ENCODE peak calls at places on chromosomes 3 and 15, in eight cellular contexts. H, Z, U, B, M, D, L and G are unnamed samples.

GRCh38 chr15:36831915-36832310 is 252.5 kb downstream of the CDIN1 start:
- DNase-seq in D (no peak), Z (no peak), M (no peak), L (no peak), B (no peak), U (peak), H (no peak), G (no peak)

GRCh38 chr15:88814393-88814792 is 11.2 kb downstream of the ACAN start:
- DNase-seq in H (no peak), D (no peak), B (no peak), M (no peak), L (no peak), U (no peak), Z (no peak), G (no peak)

GRCh38 chr3:110307065-110307809 is 764.4 kb upstream of the NECTIN3 start:
- DNase-seq in M (no peak), Z (no peak), U (no peak), H (peak), B (peak), D (no peak), L (no peak), G (no peak)

GRCh38 chr3:58704745-58705144 is 38.2 kb upstream of the FAM3D start:
- DNase-seq in Z (no peak), H (no peak), B (no peak), M (no peak), D (no peak), U (peak), L (no peak), G (no peak)

GRCh38 chr3:136075218-136075808 is 109.8 kb downstream of the PPP2R3A start:
- DNase-seq in B (peak), D (no peak), H (peak), Z (peak), M (peak), U (peak), L (no peak), G (no peak)

GRCh38 chr3:8562081-8562595 is 60.5 kb downstream of the LMCD1 start:
- DNase-seq in U (no peak), D (no peak), M (no peak), H (no peak), B (no peak), Z (no peak), L (no peak), G (no peak)

GRCh38 chr3:4934050-4934449 is 45.2 kb upstream of the BHLHE40 start:
- DNase-seq in Z (no peak), U (no peak), D (no peak), B (no peak), H (no peak), L (no peak), M (no peak), G (no peak)

GRCh38 chr3:45528429-45528828 is 66.1 kb upstream of the LIMD1 start:
- DNase-seq in Z (no peak), M (no peak), L (no peak), D (no peak), U (peak), H (peak), B (no peak), G (no peak)

GRCh38 chr3:43796041-43796596 is 105.4 kb downstream of the ABHD5 start:
- DNase-seq in M (no peak), Z (no peak), B (no peak), D (no peak), U (peak), H (no peak), L (no peak), G (no peak)

GRCh38 chr3:117084739-117085270 is 375.2 kb downstream of the TUSC7 start:
- DNase-seq in U (no peak), Z (no peak), H (no peak), B (no peak), M (no peak), L (no peak), D (no peak), G (no peak)

GRCh38 chr3:142888484-142889262 is at the start of gene PCOLCE2:
- DNase-seq in H (peak), U (peak), D (no peak), Z (peak), B (no peak), L (peak), M (peak), G (peak)

GRCh38 chr3:65785065-65785645 is 253.6 kb downstream of the MAGI1 start:
- DNase-seq in L (no peak), D (peak), Z (no peak), M (no peak), H (peak), U (peak), B (peak), G (no peak)

GRCh38 chr3:170002829-170003228 is 35.0 kb upstream of the GPR160 start:
- DNase-seq in U (no peak), B (no peak), L (no peak), D (no peak), H (no peak), Z (no peak), M (no peak), G (no peak)

GRCh38 chr3:190444576-190445145 is 5.0 kb downstream of the TMEM207 start:
- DNase-seq in U (peak), H (peak), D (no peak), M (no peak), L (no peak), B (no peak), Z (no peak), G (no peak)

GRCh38 chr3:142676151-142676550 is 47.7 kb upstream of the TRPC1 start:
- DNase-seq in D (no peak), M (no peak), L (no peak), U (no peak), H (no peak), B (no peak), Z (no peak), G (no peak)

GRCh38 chr3:42547401-42547945 is 34.3 kb downstream of the SEC22C start:
- DNase-seq in H (peak), M (peak), D (peak), B (peak), L (peak), U (peak), Z (peak), G (no peak)

GRCh38 chr3:151787626-151788025 is 26.3 kb upstream of the AADAC start:
- DNase-seq in D (no peak), Z (no peak), L (no peak), U (no peak), M (no peak), H (peak), B (no peak), G (no peak)

GRCh38 chr3:182179631-182180030 is 467.9 kb downstream of the SOX2 start:
- DNase-seq in D (no peak), M (no peak), H (no peak), L (no peak), B (no peak), Z (no peak), U (no peak), G (no peak)

GRCh38 chr3:134427400-134428111 is 53.3 kb upstream of the AMOTL2 start:
- DNase-seq in B (peak), L (peak), D (peak), H (peak), U (peak), M (peak), Z (no peak), G (no peak)

GRCh38 chr3:170776887-170777551 is 93.0 kb downstream of the RPL22L1 start:
- DNase-seq in L (no peak), M (no peak), Z (no peak), D (no peak), U (no peak), H (no peak), B (no peak), G (no peak)

GRCh38 chr3:126927846-126928245 is 55.1 kb upstream of the PLXNA1 start:
- DNase-seq in D (no peak), B (no peak), U (no peak), Z (no peak), M (no peak), L (no peak), H (no peak), G (no peak)

GRCh38 chr15:101410612-101411011 is 78.9 kb downstream of the PCSK6 start:
- DNase-seq in U (no peak), M (no peak), Z (no peak), L (no peak), B (no peak), D (no peak), H (no peak), G (no peak)

GRCh38 chr3:60759439-60759838 is 491.8 kb downstream of the FHIT start:
- DNase-seq in Z (no peak), M (no peak), L (no peak), B (no peak), U (no peak), D (no peak), H (no peak), G (no peak)

GRCh38 chr3:195249858-195250464 is 21.0 kb downstream of the XXYLT1 start:
- DNase-seq in H (no peak), D (no peak), M (no peak), B (no peak), L (no peak), U (no peak), Z (no peak), G (no peak)

GRCh38 chr3:132004571-132004970 is 30.2 kb downstream of the CPNE4 start:
- DNase-seq in U (no peak), B (no peak), L (no peak), D (peak), M (no peak), H (peak), Z (no peak), G (no peak)

GRCh38 chr3:132007617-132008016 is 27.2 kb downstream of the CPNE4 start:
- DNase-seq in B (no peak), H (no peak), D (no peak), U (no peak), M (no peak), Z (no peak), L (no peak), G (no peak)

GRCh38 chr3:132003685-132004084 is 31.1 kb downstream of the CPNE4 start:
- DNase-seq in Z (no peak), M (no peak), H (no peak), L (no peak), B (no peak), U (no peak), D (no peak), G (no peak)

GRCh38 chr3:132008841-132009638 is 25.8 kb downstream of the CPNE4 start:
- DNase-seq in B (no peak), H (no peak), M (no peak), Z (no peak), U (no peak), D (no peak), L (no peak), G (no peak)

GRCh38 chr3:132006605-132007204 is 28.1 kb downstream of the CPNE4 start:
- DNase-seq in Z (no peak), H (no peak), L (no peak), D (no peak), M (no peak), U (peak), B (no peak), G (no peak)
- TF ChIP-seq CTCF in Z (no peak), H (peak), L (no peak), D (peak), M (peak), U (peak), B (peak), G (peak)

GRCh38 chr3:141279074-141279945 is 47.7 kb downstream of the PXYLP1 start:
- DNase-seq in Z (no peak), B (no peak), D (no peak), M (no peak), U (peak), H (peak), L (no peak), G (peak)
- TF ChIP-seq CTCF in Z (no peak), B (peak), D (peak), M (peak), U (peak), H (peak), L (no peak), G (peak)

GRCh38 chr15:98308117-98308516 is 340.2 kb upstream of the IGF1R start:
- DNase-seq in H (no peak), D (no peak), M (no peak), L (no peak), U (no peak), Z (no peak), B (no peak), G (no peak)
- TF ChIP-seq CTCF in H (no peak), D (no peak), M (no peak), L (no peak), U (no peak), Z (no peak), B (no peak), G (no peak)

GRCh38 chr3:103308921-103309320 is 874.1 kb downstream of the ZPLD1 start:
- DNase-seq in L (no peak), D (no peak), B (no peak), H (no peak), M (no peak), U (no peak), Z (no peak), G (no peak)
- TF ChIP-seq CTCF in L (no peak), D (no peak), B (no peak), H (no peak), M (no peak), U (no peak), Z (no peak), G (no peak)

GRCh38 chr3:108879915-108880314 is 57.3 kb downstream of the TRAT1 start:
- DNase-seq in D (no peak), L (no peak), H (no peak), U (no peak), M (no peak), B (no peak), Z (no peak), G (no peak)
- TF ChIP-seq CTCF in D (no peak), L (no peak), H (no peak), U (no peak), M (no peak), B (peak), Z (no peak), G (no peak)

GRCh38 chr15:42921049-42921731 is 612 bp upstream of the TTBK2 start:
- DNase-seq in L (peak), D (no peak), B (no peak), U (peak), M (peak), H (peak), Z (peak), G (no peak)

GRCh38 chr15:42919308-42919707 is 1.3 kb downstream of the TTBK2 start:
- DNase-seq in M (no peak), B (no peak), Z (no peak), D (no peak), U (peak), H (no peak), L (no peak), G (no peak)

GRCh38 chr15:42918047-42918446 is 2.5 kb downstream of the TTBK2 start:
- DNase-seq in D (no peak), L (no peak), M (no peak), U (no peak), B (no peak), H (no peak), Z (no peak), G (no peak)

GRCh38 chr15:42919794-42920280 is 741 bp downstream of the TTBK2 start:
- DNase-seq in H (peak), D (no peak), M (no peak), B (no peak), Z (no peak), L (no peak), U (peak), G (no peak)

GRCh38 chr15:42920281-42921048 is at the start of gene TTBK2:
- DNase-seq in M (peak), U (peak), Z (peak), D (peak), B (peak), H (peak), L (peak), G (peak)
- TF ChIP-seq CTCF in M (peak), U (no peak), Z (no peak), D (no peak), B (no peak), H (no peak), L (peak), G (no peak)

GRCh38 chr15:59725172-59725486 is 36.0 kb upstream of the BNIP2 start:
- DNase-seq in Z (no peak), L (no peak), D (no peak), M (no peak), U (no peak), H (no peak), B (no peak), G (no peak)
- TF ChIP-seq CTCF in Z (no peak), L (no peak), D (no peak), M (no peak), U (no peak), H (no peak), B (no peak), G (no peak)

GRCh38 chr3:122754867-122755835 is 38.5 kb downstream of the HSPBAP1 start:
- DNase-seq in M (no peak), L (no peak), Z (no peak), H (no peak), U (peak), D (peak), B (no peak), G (no peak)
- TF ChIP-seq CTCF in M (peak), L (peak), Z (peak), H (peak), U (peak), D (peak), B (peak), G (peak)

DNA sequence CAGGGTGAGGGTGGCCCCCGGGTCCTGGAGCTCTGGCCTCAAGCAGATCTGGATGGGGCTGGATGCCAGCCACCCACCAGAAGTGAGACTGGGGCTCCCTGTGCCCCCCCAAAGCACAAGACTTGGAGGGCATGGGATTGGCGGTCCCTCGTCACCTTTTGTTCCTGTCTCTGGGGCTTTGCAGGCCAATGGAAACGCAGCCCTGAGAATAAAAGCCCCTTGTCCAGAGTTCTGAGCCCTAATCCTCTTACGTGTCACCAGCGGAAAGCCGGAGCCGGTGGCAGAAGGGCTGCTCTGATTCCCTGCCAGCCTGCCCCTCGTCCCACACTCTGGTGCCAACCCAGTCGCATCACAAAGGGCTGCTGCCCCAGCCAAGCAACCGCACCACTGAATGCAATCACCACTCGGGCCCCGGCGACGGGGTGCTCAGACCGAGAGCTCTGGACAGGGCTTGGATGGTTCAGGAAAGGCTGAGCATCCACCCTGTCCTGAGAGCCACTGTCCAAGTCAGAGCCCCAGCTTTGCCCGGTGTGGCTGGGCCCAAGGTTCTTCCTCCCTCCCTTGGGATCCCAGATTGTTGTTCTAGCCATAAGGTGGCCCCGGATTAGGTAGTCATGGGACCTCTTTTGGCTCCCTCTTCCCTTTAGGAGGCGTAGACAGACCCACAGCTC is 22.8 kb upstream of the ELP6 start:
- DNase-seq in Z (no peak), D (no peak), H (no peak), M (no peak), B (no peak), U (no peak), L (no peak), G (peak)
- TF ChIP-seq CTCF in Z (no peak), D (no peak), H (no peak), M (no peak), B (no peak), U (no peak), L (no peak), G (no peak)